ENCODE peak calls at places on chromosome X, in nine cellular contexts. R is left lung, I is GM12864, Q is fibroblast of pulmonary artery, F is heart right ventricle, T is pancreas, L is neural progenitor cell, P is AG10803, C is AG04449. N is an unnamed sample.

GRCh38 chrX:17082831-17083230 is 136.4 kb downstream of the REPS2 start:
- DNase-seq in R (no peak), I (no peak), Q (no peak), F (no peak), T (no peak), L (peak), P (peak), C (no peak), N (no peak)

GRCh38 chrX:9197231-9197630 is 163.3 kb upstream of the FAM9B start:
- DNase-seq in R (no peak), I (no peak), Q (peak), F (no peak), T (no peak), L (no peak), P (peak), C (no peak), N (no peak)

GRCh38 chrX:25156323-25156722 is 140.6 kb upstream of the ARX start:
- DNase-seq in R (no peak), I (no peak), Q (no peak), F (no peak), T (no peak), L (no peak), P (peak), C (no peak), N (no peak)

GRCh38 chrX:70129811-70130210 is 3.4 kb upstream of the IGBP1 start:
- DNase-seq in R (no peak), I (no peak), Q (peak), F (no peak), T (no peak), L (no peak), P (peak), C (no peak), N (no peak)

GRCh38 chrX:44157858-44158257 is 184.7 kb upstream of the NDP start:
- DNase-seq in R (no peak), I (no peak), Q (no peak), F (no peak), T (no peak), L (no peak), P (peak), C (no peak), N (no peak)

GRCh38 chrX:11180571-11180970 is 69.4 kb downstream of the HCCS start:
- DNase-seq in R (no peak), I (no peak), Q (no peak), F (no peak), T (no peak), L (no peak), P (no peak), C (no peak), N (no peak)

GRCh38 chrX:129980540-129981206 is 1.8 kb upstream of the BCORL1 start:
- DNase-seq in R (peak), I (no peak), Q (no peak), F (peak), T (peak), L (peak), P (no peak), C (no peak), N (no peak)

GRCh38 chrX:56928546-56928945 is 66.8 kb downstream of the SPIN3 start:
- DNase-seq in R (no peak), I (no peak), Q (no peak), F (no peak), T (no peak), L (no peak), P (peak), C (no peak), N (no peak)

GRCh38 chrX:110409925-110410324 is 51.3 kb downstream of the RTL9 start:
- DNase-seq in R (no peak), I (no peak), Q (no peak), F (no peak), T (no peak), L (no peak), P (no peak), C (no peak), N (no peak)

GRCh38 chrX:47160781-47161180 is 15.8 kb downstream of the RBM10 start:
- DNase-seq in R (no peak), I (no peak), Q (no peak), F (no peak), T (no peak), L (no peak), P (peak), C (no peak), N (no peak)

GRCh38 chrX:51641421-51642021 is 22.8 kb upstream of the CENPVL3 start:
- DNase-seq in R (no peak), I (no peak), Q (peak), F (no peak), T (no peak), L (peak), P (peak), C (peak), N (peak)

GRCh38 chrX:17007134-17007768 is 60.8 kb downstream of the REPS2 start:
- DNase-seq in R (no peak), I (no peak), Q (no peak), F (no peak), T (peak), L (peak), P (peak), C (no peak), N (no peak)

GRCh38 chrX:134364711-134365110 is 95.3 kb upstream of the HPRT1 start:
- DNase-seq in R (no peak), I (no peak), Q (no peak), F (no peak), T (no peak), L (no peak), P (no peak), C (no peak), N (no peak)

GRCh38 chrX:74506310-74507115 is 85.2 kb downstream of the SLC16A2 start:
- DNase-seq in R (no peak), I (peak), Q (no peak), F (no peak), T (no peak), L (no peak), P (no peak), C (no peak), N (no peak)

GRCh38 chrX:153397256-153397960 is 3.7 kb downstream of the PNMA6E start:
- DNase-seq in R (no peak), I (no peak), Q (no peak), F (no peak), T (no peak), L (no peak), P (no peak), C (no peak), N (no peak)

GRCh38 chrX:28876901-28877300 is 289.7 kb downstream of the IL1RAPL1 start:
- DNase-seq in R (no peak), I (no peak), Q (no peak), F (no peak), T (no peak), L (no peak), P (no peak), C (no peak), N (no peak)

GRCh38 chrX:30821116-30821515 is 67.9 kb downstream of the TAB3 start:
- DNase-seq in R (no peak), I (no peak), Q (no peak), F (no peak), T (no peak), L (no peak), P (no peak), C (no peak), N (no peak)

GRCh38 chrX:134173541-134174272 is 63.3 kb upstream of the CCDC160 start:
- DNase-seq in R (no peak), I (no peak), Q (no peak), F (no peak), T (no peak), L (peak), P (no peak), C (no peak), N (no peak)

GRCh38 chrX:56288607-56289006 is 56.5 kb downstream of the KLF8 start:
- DNase-seq in R (no peak), I (no peak), Q (no peak), F (no peak), T (no peak), L (no peak), P (no peak), C (no peak), N (no peak)

GRCh38 chrX:110569506-110569905 is 210.9 kb downstream of the RTL9 start:
- DNase-seq in R (no peak), I (no peak), Q (no peak), F (no peak), T (no peak), L (no peak), P (peak), C (no peak), N (no peak)

GRCh38 chrX:31213941-31214340 is 142.1 kb upstream of the FTHL17 start:
- DNase-seq in R (no peak), I (no peak), Q (peak), F (peak), T (peak), L (no peak), P (peak), C (no peak), N (no peak)

GRCh38 chrX:9871871-9872270 is 85.6 kb downstream of the SHROOM2 start:
- DNase-seq in R (no peak), I (no peak), Q (no peak), F (no peak), T (no peak), L (no peak), P (peak), C (no peak), N (no peak)

GRCh38 chrX:137032841-137033773 is 688 bp downstream of the GPR101 start:
- DNase-seq in R (no peak), I (no peak), Q (no peak), F (no peak), T (no peak), L (no peak), P (no peak), C (no peak), N (no peak)

GRCh38 chrX:72001471-72001870 is 90.8 kb downstream of the NHSL2 start:
- DNase-seq in R (no peak), I (no peak), Q (no peak), F (no peak), T (no peak), L (no peak), P (no peak), C (no peak), N (no peak)

GRCh38 chrX:12770440-12770839 is 20.8 kb upstream of the PRPS2 start:
- DNase-seq in R (no peak), I (no peak), Q (peak), F (no peak), T (no peak), L (peak), P (peak), C (no peak), N (no peak)

GRCh38 chrX:13151806-13152510 is 107.5 kb upstream of the FAM9C start:
- DNase-seq in R (no peak), I (no peak), Q (no peak), F (peak), T (no peak), L (no peak), P (peak), C (no peak), N (no peak)

GRCh38 chrX:71989768-71990167 is 79.1 kb downstream of the NHSL2 start:
- DNase-seq in R (no peak), I (no peak), Q (peak), F (peak), T (no peak), L (no peak), P (peak), C (peak), N (peak)

GRCh38 chrX:18406531-18407266 is 18.7 kb upstream of the CDKL5 start:
- DNase-seq in R (no peak), I (no peak), Q (no peak), F (no peak), T (no peak), L (no peak), P (peak), C (no peak), N (no peak)

GRCh38 chrX:15158736-15159406 is 111.0 kb downstream of the ASB9 start:
- DNase-seq in R (no peak), I (no peak), Q (no peak), F (no peak), T (no peak), L (no peak), P (no peak), C (no peak), N (no peak)

GRCh38 chrX:13658602-13659001 is 5.7 kb downstream of the TCEANC start:
- DNase-seq in R (no peak), I (peak), Q (peak), F (peak), T (no peak), L (peak), P (peak), C (no peak), N (no peak)

DNA sequence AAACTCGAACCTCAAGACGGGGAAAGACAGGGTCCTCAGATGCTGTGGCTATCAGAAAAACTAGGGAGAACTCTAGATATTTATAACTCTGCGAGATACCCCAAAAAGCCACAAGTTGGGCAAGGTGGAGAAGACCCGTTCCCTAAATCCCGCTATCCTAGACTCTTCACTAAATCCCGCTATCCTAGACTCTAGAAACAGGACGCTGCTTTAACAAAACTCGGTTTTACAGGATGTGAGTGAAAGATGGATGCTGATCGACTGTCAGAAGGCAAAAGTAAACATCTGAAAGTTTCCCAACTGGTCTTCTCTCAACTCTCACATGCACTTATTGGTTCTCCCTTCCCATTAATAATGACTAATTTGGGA is 270 bp downstream of the DNAAF6 start:
- DNase-seq in R (no peak), I (no peak), Q (no peak), F (no peak), T (no peak), L (no peak), P (no peak), C (no peak), N (no peak)
- H3K4me3 ChIP-seq in R (no peak), I (no peak), Q (no peak), F (peak), T (no peak), L (no peak), P (no peak), C (no peak), N (no peak)

GRCh38 chrX:22399793-22400192 is 127.1 kb downstream of the CBLL2 start:
- DNase-seq in R (no peak), I (no peak), Q (peak), F (no peak), T (no peak), L (no peak), P (no peak), C (no peak), N (peak)
- TF ChIP-seq CTCF in R (no peak), I (no peak), Q (no peak), F (no peak), T (no peak), L (no peak), P (no peak), C (no peak), N (no peak)

GRCh38 chrX:21944136-21944615 is 3.7 kb downstream of the SMS start:
- DNase-seq in R (no peak), I (no peak), Q (no peak), F (no peak), T (no peak), L (peak), P (no peak), C (no peak), N (no peak)

GRCh38 chrX:21940356-21940829 is at the start of gene SMS:
- DNase-seq in R (peak), I (no peak), Q (peak), F (peak), T (peak), L (peak), P (peak), C (no peak), N (no peak)

GRCh38 chrX:21947671-21948070 is 7.2 kb downstream of the SMS start:
- DNase-seq in R (no peak), I (no peak), Q (no peak), F (no peak), T (no peak), L (no peak), P (no peak), C (no peak), N (no peak)

GRCh38 chrX:21946925-21947641 is 6.6 kb downstream of the SMS start:
- DNase-seq in R (no peak), I (no peak), Q (peak), F (no peak), T (no peak), L (peak), P (peak), C (no peak), N (no peak)

GRCh38 chrX:21943460-21944135 is 3.1 kb downstream of the SMS start:
- DNase-seq in R (no peak), I (no peak), Q (peak), F (no peak), T (no peak), L (no peak), P (peak), C (peak), N (peak)
- H3K4me3 ChIP-seq in R (no peak), I (no peak), Q (no peak), F (no peak), T (no peak), L (no peak), P (no peak), C (peak), N (peak)

GRCh38 chrX:65745992-65746391 is 78.5 kb downstream of the MSN start:
- DNase-seq in R (no peak), I (no peak), Q (peak), F (no peak), T (no peak), L (no peak), P (no peak), C (no peak), N (no peak)
- TF ChIP-seq CTCF in R (no peak), I (no peak), Q (no peak), F (peak), T (no peak), L (peak), P (no peak), C (no peak), N (no peak)

GRCh38 chrX:53166103-53166502 is 58.9 kb downstream of the KDM5C start:
- DNase-seq in R (no peak), I (no peak), Q (no peak), F (no peak), T (no peak), L (no peak), P (no peak), C (no peak), N (no peak)
- H3K4me3 ChIP-seq in R (no peak), I (no peak), Q (no peak), F (no peak), T (no peak), L (no peak), P (no peak), C (no peak), N (no peak)

GRCh38 chrX:980572-981235 is 231.7 kb downstream of the CRLF2 start:
- DNase-seq in R (no peak), I (no peak), Q (no peak), F (no peak), T (no peak), L (no peak), P (no peak), C (no peak), N (no peak)

DNA sequence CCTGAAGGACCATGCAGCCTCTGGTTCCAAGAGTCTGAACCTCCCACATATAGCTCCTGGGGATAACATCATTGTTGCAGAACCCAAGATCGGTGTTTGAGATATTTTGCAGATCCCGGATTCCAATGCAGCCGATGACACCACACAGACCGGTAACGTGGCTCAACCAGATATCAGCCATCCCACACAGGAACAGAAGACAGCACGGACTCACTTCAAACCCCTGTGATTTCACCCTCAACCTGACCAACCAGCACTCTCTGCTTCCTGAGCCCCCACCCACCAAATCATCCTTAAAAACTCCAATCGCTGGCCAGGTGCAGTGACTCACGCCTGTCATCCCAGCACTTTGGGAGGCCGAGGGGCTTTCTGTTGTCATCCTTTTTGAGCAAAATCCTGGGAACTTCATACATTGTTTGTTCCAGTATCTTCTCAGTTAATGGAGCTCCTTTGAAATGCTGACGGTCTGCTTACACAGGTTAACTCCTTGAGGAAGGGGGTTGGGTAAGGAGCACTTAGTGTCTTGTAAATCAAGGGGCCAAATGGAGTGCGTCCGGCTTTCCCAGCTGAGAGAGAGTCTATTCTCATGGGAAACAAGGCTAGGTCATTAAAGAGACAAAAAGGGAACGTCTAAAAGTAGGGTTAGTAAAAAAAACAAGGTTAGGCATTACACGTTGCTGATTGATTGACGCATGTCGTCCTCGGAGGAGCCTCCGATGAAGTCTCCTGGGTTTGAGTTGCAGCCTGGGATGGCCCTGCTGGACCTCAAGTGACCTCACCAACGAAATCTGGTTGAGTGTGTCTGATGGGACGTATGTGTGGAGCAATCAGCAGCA is 230.4 kb downstream of the CRLF2 start:
- DNase-seq in R (no peak), I (no peak), Q (no peak), F (no peak), T (no peak), L (no peak), P (no peak), C (no peak), N (no peak)
- TF ChIP-seq CTCF in R (no peak), I (no peak), Q (no peak), F (no peak), T (no peak), L (no peak), P (no peak), C (no peak), N (no peak)

GRCh38 chrX:39519213-39519544 is 578.6 kb downstream of the BCOR start:
- DNase-seq in R (no peak), I (no peak), Q (peak), F (peak), T (peak), L (no peak), P (peak), C (no peak), N (no peak)
- H3K4me3 ChIP-seq in R (no peak), I (no peak), Q (no peak), F (no peak), T (no peak), L (no peak), P (no peak), C (no peak), N (no peak)

DNA sequence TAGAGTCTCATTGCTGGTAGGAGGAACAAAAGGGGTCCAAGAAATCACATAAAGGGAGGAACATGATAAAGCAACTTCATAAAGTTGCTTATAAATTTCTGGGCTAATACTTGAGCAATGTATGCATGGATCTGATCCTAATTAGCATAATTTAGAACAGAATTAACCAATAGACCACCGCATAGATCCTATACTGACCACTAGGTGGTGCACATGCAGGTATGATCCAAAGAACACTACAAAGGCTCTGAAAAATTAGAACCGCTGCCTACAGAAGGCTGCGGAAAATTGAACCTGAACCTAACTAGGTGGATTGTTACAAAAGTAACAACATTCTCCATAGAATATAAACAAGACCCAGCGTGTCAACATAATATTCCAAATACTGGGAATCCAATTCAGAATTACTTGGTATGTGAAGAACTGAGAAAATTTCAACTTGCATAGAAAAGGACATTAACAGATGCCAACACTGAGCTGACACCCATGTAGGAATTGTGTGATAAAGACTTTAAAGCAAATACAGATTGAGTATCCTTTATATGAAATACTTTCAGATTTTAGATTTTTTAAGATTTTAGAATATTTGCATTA is 23.3 kb downstream of the BRCC3 start:
- DNase-seq in R (no peak), I (no peak), Q (peak), F (no peak), T (no peak), L (peak), P (peak), C (no peak), N (no peak)
- TF ChIP-seq CTCF in R (peak), I (peak), Q (peak), F (peak), T (peak), L (peak), P (peak), C (peak), N (peak)

GRCh38 chrX:78139160-78140123 is at the start of gene TAF9B:
- DNase-seq in R (peak), I (peak), Q (peak), F (peak), T (peak), L (peak), P (peak), C (peak), N (peak)

DNA sequence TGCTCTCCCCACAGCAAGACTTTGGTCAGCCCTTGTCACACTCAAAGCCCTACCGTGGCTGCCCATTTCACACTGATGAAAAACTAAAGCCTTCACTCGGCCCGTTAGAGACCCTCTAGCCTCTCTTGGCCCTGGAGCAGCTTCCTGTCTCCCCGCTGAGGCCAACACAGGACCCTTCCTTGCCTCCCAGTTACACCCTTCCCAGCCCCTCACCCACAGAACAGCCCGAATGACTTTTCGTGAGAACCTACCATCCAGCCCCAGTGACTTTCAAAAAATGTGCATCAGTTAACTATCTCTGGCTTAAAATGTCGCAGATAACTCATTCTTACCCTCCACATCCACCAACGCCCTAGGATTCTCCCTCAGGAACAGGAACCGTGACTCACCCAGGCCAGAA is 756 bp upstream of the TAF9B start:
- DNase-seq in R (no peak), I (no peak), Q (no peak), F (no peak), T (no peak), L (no peak), P (no peak), C (no peak), N (no peak)
- H3K4me3 ChIP-seq in R (no peak), I (no peak), Q (no peak), F (no peak), T (peak), L (no peak), P (no peak), C (no peak), N (no peak)

N was measured in kidney epithelial cell.